ENCODE peak calls at places on chromosomes 3 and 15, in nine cellular contexts. L, B, A, X, M, Z, T, E and S are unnamed samples.

GRCh38 chr3:176167272-176167671 is 1030.0 kb downstream of the TBL1XR1 start:
- DNase-seq in A (no peak), T (no peak), M (no peak), X (no peak), L (no peak), B (no peak), Z (no peak), E (no peak), S (no peak)

GRCh38 chr3:193052294-193052693 is 134.6 kb upstream of the MB21D2 start:
- DNase-seq in Z (no peak), M (no peak), T (no peak), A (no peak), X (no peak), L (peak), B (no peak), E (no peak), S (no peak)

GRCh38 chr3:15428539-15428938 is 1.1 kb downstream of the EAF1 start:
- DNase-seq in X (peak), Z (peak), T (no peak), A (peak), B (peak), E (no peak), M (no peak), L (peak), S (peak)

GRCh38 chr15:25179673-25180511 is 225.1 kb downstream of the SNRPN start:
- DNase-seq in T (peak), A (no peak), M (no peak), L (no peak), E (peak), Z (no peak), B (no peak), X (peak), S (no peak)

GRCh38 chr15:65092911-65093792 is 16.6 kb downstream of the KBTBD13 start:
- DNase-seq in E (no peak), L (no peak), Z (no peak), X (no peak), T (no peak), A (no peak), M (no peak), B (no peak), S (no peak)

GRCh38 chr15:101089579-101090459 is 162.0 kb downstream of the CHSY1 start:
- DNase-seq in A (no peak), B (no peak), T (no peak), Z (no peak), L (no peak), X (no peak), M (no peak), E (no peak), S (no peak)

GRCh38 chr3:102200126-102200525 is 234.7 kb upstream of the ZPLD1 start:
- DNase-seq in L (peak), T (no peak), Z (no peak), X (no peak), B (peak), A (no peak), M (no peak), E (no peak), S (no peak)

GRCh38 chr3:16486951-16487480 is 26.5 kb downstream of the RFTN1 start:
- DNase-seq in X (no peak), A (no peak), M (no peak), T (no peak), Z (no peak), L (no peak), E (no peak), B (no peak), S (peak)

GRCh38 chr3:176739169-176739568 is 458.1 kb downstream of the TBL1XR1 start:
- DNase-seq in T (no peak), E (no peak), M (no peak), A (no peak), B (no peak), L (no peak), Z (no peak), X (no peak), S (no peak)

GRCh38 chr15:64197425-64197824 is 34.6 kb upstream of the PPIB start:
- DNase-seq in B (peak), T (no peak), X (no peak), A (no peak), E (no peak), M (peak), L (peak), Z (no peak), S (peak)

GRCh38 chr3:11853450-11853849 is 6.8 kb upstream of the TAMM41 start:
- DNase-seq in T (no peak), X (no peak), B (no peak), L (no peak), M (no peak), Z (no peak), A (no peak), E (no peak), S (no peak)

GRCh38 chr3:1251282-1252060 is 158.6 kb downstream of the CNTN6 start:
- DNase-seq in L (peak), T (no peak), A (no peak), Z (no peak), M (no peak), X (no peak), E (no peak), B (no peak), S (no peak)

GRCh38 chr15:26892678-26893077 is 25.8 kb downstream of the GABRA5 start:
- DNase-seq in X (no peak), A (no peak), L (no peak), E (no peak), M (no peak), T (no peak), B (no peak), Z (no peak), S (no peak)

GRCh38 chr3:161274691-161275298 is 53.7 kb downstream of the NMD3 start:
- DNase-seq in X (peak), Z (peak), T (no peak), L (peak), A (peak), E (no peak), M (no peak), B (peak), S (peak)

GRCh38 chr3:149906036-149906435 is 64.7 kb downstream of the PFN2 start:
- DNase-seq in B (no peak), L (no peak), T (no peak), Z (no peak), A (no peak), X (no peak), E (no peak), M (no peak), S (no peak)

GRCh38 chr3:191236635-191237034 is 37.6 kb downstream of the OSTN start:
- DNase-seq in Z (no peak), E (no peak), M (no peak), L (peak), A (no peak), B (peak), T (no peak), X (no peak), S (no peak)

GRCh38 chr15:60528530-60528929 is 49.6 kb upstream of the ICE2 start:
- DNase-seq in L (peak), T (no peak), M (no peak), E (no peak), A (no peak), Z (no peak), B (no peak), X (no peak), S (no peak)

GRCh38 chr3:149844073-149844472 is 31.1 kb downstream of the RNF13 start:
- DNase-seq in T (no peak), B (peak), X (no peak), Z (no peak), L (no peak), A (no peak), M (no peak), E (no peak), S (no peak)

GRCh38 chr15:77819271-77819806 is 186.6 kb upstream of the LINGO1 start:
- DNase-seq in T (no peak), E (peak), L (no peak), Z (no peak), B (no peak), M (peak), X (no peak), A (no peak), S (no peak)

GRCh38 chr15:36218322-36218721 is 361.1 kb upstream of the CDIN1 start:
- DNase-seq in M (no peak), A (no peak), Z (no peak), X (no peak), L (no peak), T (no peak), E (no peak), B (no peak), S (no peak)

GRCh38 chr3:120614765-120615164 is 18.6 kb downstream of the NDUFB4 start:
- DNase-seq in L (no peak), B (no peak), A (no peak), X (no peak), E (no peak), T (no peak), Z (no peak), M (no peak), S (no peak)

GRCh38 chr3:94928921-94929320 is 866.1 kb downstream of the NSUN3 start:
- DNase-seq in E (no peak), B (no peak), T (no peak), M (no peak), X (no peak), A (no peak), Z (no peak), L (peak), S (no peak)

GRCh38 chr3:170997966-170998913 is 28.3 kb downstream of the SLC2A2 start:
- DNase-seq in L (peak), X (no peak), Z (no peak), B (peak), M (no peak), A (no peak), T (no peak), E (no peak), S (no peak)

GRCh38 chr15:90143176-90143655 is 40.9 kb upstream of the IDH2 start:
- DNase-seq in X (peak), B (no peak), L (peak), Z (peak), E (peak), A (peak), T (no peak), M (no peak), S (peak)

GRCh38 chr15:66129561-66129960 is 124.0 kb downstream of the MEGF11 start:
- DNase-seq in L (no peak), E (no peak), X (no peak), T (no peak), B (no peak), M (no peak), Z (no peak), A (no peak), S (no peak)

GRCh38 chr3:12014613-12015012 is 10.4 kb downstream of the SYN2 start:
- DNase-seq in Z (no peak), B (no peak), M (no peak), T (no peak), A (no peak), X (no peak), E (no peak), L (no peak), S (no peak)

GRCh38 chr3:50457988-50458387 is 45.4 kb downstream of the CACNA2D2 start:
- DNase-seq in M (no peak), A (no peak), L (no peak), Z (no peak), E (no peak), X (no peak), B (no peak), T (no peak), S (no peak)

GRCh38 chr3:39491014-39491413 is 23.5 kb downstream of the MOBP start:
- DNase-seq in M (no peak), Z (no peak), E (no peak), T (no peak), L (no peak), X (no peak), A (no peak), B (no peak), S (no peak)

GRCh38 chr15:68550498-68551295 is 28.1 kb upstream of the CORO2B start:
- DNase-seq in L (peak), T (peak), M (peak), B (peak), A (peak), X (peak), Z (peak), E (peak), S (peak)

GRCh38 chr3:66133853-66134445 is 86.9 kb upstream of the SLC25A26 start:
- DNase-seq in E (no peak), T (no peak), M (no peak), Z (no peak), X (no peak), A (no peak), L (no peak), B (no peak), S (no peak)

GRCh38 chr3:55364426-55364825 is 122.7 kb downstream of the WNT5A start:
- DNase-seq in A (no peak), L (no peak), B (peak), X (no peak), M (no peak), E (no peak), Z (no peak), T (no peak), S (no peak)

GRCh38 chr3:115932807-115933206 is 309.5 kb downstream of the GAP43 start:
- DNase-seq in A (no peak), E (no peak), L (no peak), Z (no peak), X (no peak), T (no peak), M (no peak), B (no peak), S (no peak)

GRCh38 chr3:28745436-28745835 is 396.8 kb upstream of the AZI2 start:
- DNase-seq in A (no peak), Z (no peak), E (no peak), B (peak), M (no peak), L (peak), X (no peak), T (no peak), S (peak)

GRCh38 chr3:45506751-45507391 is 87.7 kb upstream of the LIMD1 start:
- DNase-seq in X (no peak), T (no peak), Z (no peak), E (no peak), M (no peak), A (no peak), L (no peak), B (no peak), S (no peak)

GRCh38 chr3:52777959-52778805 is 783 bp downstream of the ITIH1 start:
- DNase-seq in A (no peak), B (no peak), X (no peak), E (peak), L (no peak), Z (no peak), T (no peak), M (no peak), S (no peak)